ENCODE peak calls at places on chromosome 1, in six cellular contexts. S, B, G, W, P and F are unnamed samples.

GRCh38 chr1:108955881-108956280 is 7.4 kb downstream of the CLCC1 start:
- DNase-seq in B (no peak), S (no peak), W (no peak), G (no peak), P (no peak), F (no peak)

GRCh38 chr1:58848818-58849411 is 65.1 kb upstream of the JUN start:
- DNase-seq in G (peak), B (peak), P (peak), S (peak), W (peak), F (no peak)

GRCh38 chr1:17207046-17207445 is 2.1 kb downstream of the PADI1 start:
- DNase-seq in P (no peak), S (no peak), B (no peak), W (no peak), G (no peak), F (peak)

GRCh38 chr1:93435443-93435842 is 12.5 kb upstream of the FNBP1L start:
- DNase-seq in P (no peak), B (no peak), W (no peak), S (no peak), G (no peak), F (no peak)

GRCh38 chr1:147504801-147505303 is 36.4 kb upstream of the BCL9 start:
- DNase-seq in P (no peak), W (no peak), G (no peak), S (peak), B (peak), F (no peak)

GRCh38 chr1:212967767-212968166 is 17.4 kb downstream of the VASH2 start:
- DNase-seq in B (peak), W (peak), P (peak), G (peak), S (peak), F (no peak)

GRCh38 chr1:39453603-39454002 is 37.8 kb upstream of the BMP8A start:
- DNase-seq in W (no peak), B (peak), S (no peak), P (no peak), G (no peak), F (no peak)

GRCh38 chr1:198902616-198903140 is 263.8 kb downstream of the PTPRC start:
- DNase-seq in W (no peak), G (no peak), S (no peak), B (no peak), P (no peak), F (no peak)

GRCh38 chr1:104136621-104137020 is 386.9 kb downstream of the AMY1C start:
- DNase-seq in G (no peak), B (no peak), W (no peak), P (no peak), S (no peak), F (no peak)

GRCh38 chr1:203839081-203839480 is 22.3 kb upstream of the SNRPE start:
- DNase-seq in W (no peak), G (no peak), S (no peak), P (peak), B (peak), F (no peak)
- TF ChIP-seq RAD21 in W (no peak), G (no peak), S (no peak), P (no peak), B (no peak), F (no peak)

GRCh38 chr1:50978852-50979781 is 9.1 kb downstream of the CDKN2C start:
- DNase-seq in G (no peak), B (no peak), S (peak), P (peak), W (peak), F (no peak)

GRCh38 chr1:50979964-50980363 is 9.9 kb downstream of the CDKN2C start:
- DNase-seq in G (no peak), B (no peak), P (no peak), W (no peak), S (no peak), F (no peak)

GRCh38 chr1:50985094-50985493 is 15.0 kb downstream of the CDKN2C start:
- DNase-seq in G (no peak), S (no peak), P (no peak), W (no peak), B (no peak), F (no peak)

GRCh38 chr1:50983403-50983802 is 13.4 kb downstream of the CDKN2C start:
- DNase-seq in B (no peak), G (no peak), S (no peak), P (no peak), W (no peak), F (no peak)

GRCh38 chr1:50981741-50982140 is 11.7 kb downstream of the CDKN2C start:
- DNase-seq in G (no peak), B (no peak), P (no peak), S (peak), W (no peak), F (no peak)
- TF ChIP-seq RAD21 in G (no peak), B (no peak), P (no peak), S (no peak), W (no peak), F (no peak)

DNA sequence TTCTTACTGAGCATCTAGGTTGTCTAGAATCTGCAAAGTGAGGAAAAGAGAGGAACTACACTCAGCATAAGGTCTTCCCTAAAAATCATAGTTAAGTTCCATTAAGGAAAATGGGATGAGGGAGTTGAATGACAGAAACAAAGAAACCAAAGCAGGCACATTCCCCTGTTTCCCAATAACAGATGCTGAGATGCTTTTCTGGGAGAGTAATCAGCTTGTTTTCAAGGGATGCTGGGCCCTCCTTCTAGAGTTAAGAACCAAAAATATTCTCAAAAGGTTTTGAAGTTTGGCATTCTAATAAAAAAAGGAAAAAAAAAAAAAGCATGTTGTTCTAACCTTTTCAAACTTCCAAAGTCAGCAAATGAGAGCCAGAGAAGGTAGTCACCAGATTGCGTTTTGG is 105.2 kb upstream of the ZNF648 start:
- DNase-seq in W (no peak), B (no peak), P (no peak), S (no peak), G (no peak), F (no peak)
- TF ChIP-seq RAD21 in W (no peak), B (no peak), P (no peak), S (no peak), G (no peak), F (no peak)

DNA sequence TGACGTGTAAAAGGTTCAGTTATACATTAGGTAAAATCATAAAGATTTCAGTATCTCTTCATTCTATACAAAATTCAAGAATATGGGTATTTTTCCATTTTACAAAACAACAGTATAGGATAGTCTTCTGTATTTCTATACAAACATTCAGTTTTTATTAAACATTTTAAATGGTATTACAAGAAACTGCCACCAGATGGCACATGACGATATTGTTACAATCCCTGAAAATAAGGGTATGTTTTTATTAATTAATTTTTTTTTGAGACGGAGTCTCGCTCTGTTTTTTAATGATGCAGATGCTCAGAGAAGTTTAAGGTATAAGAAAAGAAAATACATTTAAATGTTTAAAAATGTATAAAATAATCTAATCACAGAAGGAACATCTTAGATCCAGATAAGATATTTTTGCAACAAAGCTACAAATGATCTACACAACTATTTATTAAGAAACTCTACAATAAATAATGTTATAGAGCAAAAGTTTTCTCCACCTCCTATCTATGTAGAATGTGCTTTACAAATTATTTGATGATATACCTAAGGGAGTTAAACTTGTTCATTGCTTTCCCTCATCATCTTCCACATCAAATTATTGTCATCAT is 23.5 kb upstream of the RSBN1 start:
- DNase-seq in S (peak), G (peak), P (peak), W (peak), B (peak), F (no peak)
- TF ChIP-seq RAD21 in S (peak), G (peak), P (peak), W (no peak), B (peak), F (peak)

GRCh38 chr1:61253912-61254628 is 171.7 kb downstream of the NFIA start:
- DNase-seq in S (no peak), B (no peak), P (no peak), W (no peak), G (no peak), F (no peak)

GRCh38 chr1:61247881-61248752 is 165.8 kb downstream of the NFIA start:
- DNase-seq in P (no peak), G (no peak), W (no peak), B (no peak), S (no peak), F (no peak)

GRCh38 chr1:61255324-61255703 is 173.0 kb downstream of the NFIA start:
- DNase-seq in P (no peak), B (no peak), W (no peak), S (no peak), G (no peak), F (no peak)

GRCh38 chr1:61254629-61255323 is 172.4 kb downstream of the NFIA start:
- DNase-seq in B (peak), P (no peak), W (no peak), S (peak), G (no peak), F (no peak)

GRCh38 chr1:61253059-61253735 is 170.8 kb downstream of the NFIA start:
- DNase-seq in G (no peak), B (peak), P (peak), W (peak), S (no peak), F (no peak)
- TF ChIP-seq RAD21 in G (no peak), B (no peak), P (no peak), W (no peak), S (no peak), F (no peak)

GRCh38 chr1:5720936-5721335 is 271.3 kb downstream of the NPHP4 start:
- DNase-seq in G (no peak), W (no peak), B (no peak), S (no peak), P (no peak), F (no peak)

GRCh38 chr1:5718716-5719632 is 273.3 kb downstream of the NPHP4 start:
- DNase-seq in W (no peak), S (no peak), G (no peak), B (no peak), P (no peak), F (no peak)

GRCh38 chr1:5721634-5722215 is 270.5 kb downstream of the NPHP4 start:
- DNase-seq in S (no peak), P (no peak), G (peak), B (no peak), W (no peak), F (no peak)

GRCh38 chr1:5720045-5720444 is 272.2 kb downstream of the NPHP4 start:
- DNase-seq in B (no peak), S (no peak), G (no peak), P (no peak), W (no peak), F (no peak)

GRCh38 chr1:5720484-5720883 is 271.7 kb downstream of the NPHP4 start:
- DNase-seq in B (no peak), S (no peak), W (no peak), G (no peak), P (no peak), F (no peak)
- TF ChIP-seq RAD21 in B (no peak), S (no peak), W (no peak), G (no peak), P (no peak), F (no peak)

DNA sequence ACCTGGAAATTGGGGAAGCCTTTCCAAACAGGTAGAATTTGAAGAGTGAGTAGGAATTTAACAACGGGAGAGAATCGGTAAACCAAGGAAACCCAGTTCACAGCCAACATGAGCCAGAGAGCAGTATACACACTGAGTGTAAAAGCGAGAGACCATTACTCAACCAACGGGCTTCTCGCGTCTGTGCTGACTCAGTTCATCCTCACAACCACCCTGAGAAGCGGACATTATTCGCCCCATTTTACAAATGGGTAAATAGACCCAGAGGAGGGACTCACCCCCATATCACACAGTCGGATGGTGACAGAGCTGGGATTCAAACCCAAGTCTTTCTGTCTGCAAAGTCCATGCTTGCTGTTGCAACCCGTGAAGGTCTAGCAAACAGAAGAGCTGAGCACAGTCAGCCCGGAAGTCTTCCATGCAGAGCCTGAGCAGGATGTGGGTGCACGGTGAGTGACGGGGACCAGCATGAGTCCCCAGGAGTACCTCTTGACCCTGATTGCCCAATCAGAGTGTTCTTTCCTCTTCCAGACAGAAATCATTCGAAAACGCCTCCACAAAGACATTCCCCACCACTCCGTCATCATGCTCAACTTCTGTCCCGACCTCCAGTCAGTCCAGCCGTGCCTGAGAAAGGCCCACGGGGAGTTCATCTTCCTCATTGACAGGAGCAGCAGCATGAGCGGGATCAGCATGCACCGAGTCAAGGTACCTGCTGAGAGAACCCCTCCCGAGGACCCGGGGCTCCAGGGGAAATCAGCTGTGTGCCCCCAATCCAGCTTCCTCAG is 32.3 kb downstream of the VWA5B1 start:
- DNase-seq in B (peak), G (no peak), W (no peak), S (no peak), P (no peak), F (no peak)
- TF ChIP-seq RAD21 in B (no peak), G (no peak), W (no peak), S (no peak), P (no peak), F (no peak)

DNA sequence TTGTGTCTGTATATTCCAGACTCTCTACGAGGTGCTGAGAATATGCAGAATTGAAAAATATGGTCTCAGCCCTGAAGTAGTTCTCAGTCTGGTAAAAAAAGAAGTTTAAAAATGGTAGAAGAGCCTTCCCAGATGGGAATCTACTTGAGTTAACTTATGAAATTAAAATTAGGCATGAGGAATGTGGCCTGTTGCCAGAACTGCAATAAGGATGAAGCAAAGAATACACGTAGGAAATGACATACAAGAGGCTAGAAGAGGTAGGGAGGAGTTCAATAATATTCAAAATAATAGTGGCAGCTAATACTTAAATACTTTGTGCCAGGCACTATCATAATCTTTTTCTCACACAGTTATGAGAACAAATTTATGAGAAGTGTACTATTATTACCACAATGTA is 6.3 kb downstream of the ASPM start:
- DNase-seq in G (no peak), W (no peak), S (no peak), P (no peak), B (peak), F (no peak)
- TF ChIP-seq RAD21 in G (no peak), W (no peak), S (no peak), P (no peak), B (no peak), F (no peak)

DNA sequence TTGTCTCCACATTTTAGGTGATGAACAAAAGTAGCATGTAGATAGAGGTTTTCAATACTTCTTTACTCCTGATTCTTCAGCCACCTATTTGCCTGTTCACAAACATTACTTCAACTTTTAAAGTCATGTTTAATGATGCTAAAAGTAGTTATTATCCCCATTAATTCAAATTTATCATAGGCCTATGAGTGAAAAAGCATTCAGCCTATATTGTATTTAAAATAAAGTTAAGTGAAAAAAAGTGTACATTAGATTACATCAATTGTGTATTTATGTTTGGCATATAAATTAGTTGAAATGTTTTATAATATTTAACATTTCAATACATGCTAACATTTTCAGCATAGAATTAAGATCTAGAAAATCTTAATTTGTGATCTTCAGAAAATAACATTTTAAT is 10.5 kb downstream of the CDKN2C start:
- DNase-seq in G (no peak), W (no peak), S (no peak), B (no peak), P (no peak), F (no peak)
- TF ChIP-seq RAD21 in G (no peak), W (no peak), S (no peak), B (no peak), P (no peak), F (no peak)

GRCh38 chr1:154791292-154792278 is 78.5 kb downstream of the KCNN3 start:
- DNase-seq in S (no peak), P (no peak), W (no peak), B (peak), G (peak), F (peak)
- TF ChIP-seq RAD21 in S (no peak), P (no peak), W (no peak), B (no peak), G (no peak), F (peak)